ENCODE peak calls at places on chromosomes 2 and 18, in eight cellular contexts. H is effector CD4-positive, alpha-beta T cell; N is NCI-H1436; B is stimulated activated CD4-positive, alpha-beta T cell treated with anti-CD3 and anti-CD28 coated beads, Interleukin-1b, Interleukin-23, amount 100 ng/mL, for 48 hours; I is iris pigment epithelial cell; Q is tibial artery; Y is EL; S is prostate gland. O is an unnamed sample.

GRCh38 chr2:68709421-68709911 is 25.1 kb upstream of the ARHGAP25 start:
- DNase-seq in S (no peak), B (no peak), N (peak), Y (peak), H (no peak), I (peak), Q (no peak), O (peak)

GRCh38 chr2:188970201-188970600 is 4.0 kb upstream of the COL3A1 start:
- DNase-seq in I (no peak), Y (no peak), B (no peak), S (no peak), N (no peak), H (no peak), Q (no peak), O (no peak)

GRCh38 chr2:236656166-236656565 is 86.5 kb downstream of the ACKR3 start:
- DNase-seq in Y (no peak), H (no peak), B (no peak), I (no peak), S (no peak), Q (no peak), N (no peak), O (no peak)

GRCh38 chr18:62282188-62282629 is 42.9 kb upstream of the TNFRSF11A start:
- DNase-seq in Y (peak), I (peak), S (no peak), N (no peak), H (no peak), B (peak), Q (no peak), O (peak)

GRCh38 chr2:154706660-154707059 is 8.2 kb downstream of the KCNJ3 start:
- DNase-seq in N (no peak), I (no peak), Y (no peak), S (no peak), Q (no peak), B (no peak), H (no peak), O (no peak)

GRCh38 chr2:173159794-173160463 is 84.3 kb downstream of the MAP3K20 start:
- DNase-seq in B (no peak), Q (peak), S (peak), H (no peak), N (peak), I (peak), Y (peak), O (peak)

GRCh38 chr2:238379096-238379810 is 47.5 kb upstream of the ASB1 start:
- DNase-seq in I (peak), B (peak), S (no peak), N (no peak), Y (peak), H (no peak), Q (no peak), O (no peak)

GRCh38 chr2:85907671-85908157 is 18.9 kb upstream of the ST3GAL5 start:
- DNase-seq in Y (peak), Q (no peak), B (no peak), I (no peak), H (no peak), S (peak), N (no peak), O (no peak)

GRCh38 chr18:78837766-78838165 is 141.9 kb upstream of the SALL3 start:
- DNase-seq in B (no peak), H (no peak), Y (no peak), N (no peak), I (no peak), Q (no peak), S (no peak), O (no peak)

GRCh38 chr2:6103949-6104348 is 411.8 kb downstream of the SOX11 start:
- DNase-seq in B (no peak), S (no peak), N (peak), I (no peak), Q (no peak), H (no peak), Y (no peak), O (no peak)

GRCh38 chr2:236988690-236989639 is 96.7 kb upstream of the COPS8 start:
- DNase-seq in Q (peak), I (peak), B (no peak), Y (no peak), N (no peak), H (no peak), S (no peak), O (no peak)

GRCh38 chr2:137770161-137770560 is 194.1 kb upstream of the HNMT start:
- DNase-seq in I (no peak), Y (no peak), N (no peak), S (no peak), Q (no peak), B (no peak), H (no peak), O (no peak)

GRCh38 chr2:242031481-242032019 is 162.0 kb downstream of the RTP5 start:
- DNase-seq in B (peak), S (no peak), Y (peak), N (no peak), H (peak), I (peak), Q (peak), O (peak)

GRCh38 chr2:182064024-182064880 is 78.6 kb downstream of the PPP1R1C start:
- DNase-seq in I (no peak), H (no peak), B (no peak), N (no peak), Y (no peak), S (no peak), Q (no peak), O (peak)

GRCh38 chr2:210309546-210310233 is 5.3 kb downstream of the MYL1 start:
- DNase-seq in N (no peak), S (no peak), Y (no peak), B (no peak), Q (no peak), H (no peak), I (no peak), O (no peak)

GRCh38 chr2:112712903-112713584 is 7.8 kb upstream of the NT5DC4 start:
- DNase-seq in I (peak), B (peak), S (no peak), N (no peak), Q (no peak), Y (peak), H (no peak), O (peak)

GRCh38 chr2:127188797-127189196 is 31.3 kb downstream of the CYP27C1 start:
- DNase-seq in S (no peak), H (no peak), N (no peak), I (no peak), B (no peak), Y (no peak), Q (no peak), O (no peak)

GRCh38 chr2:36707050-36707449 is 10.5 kb downstream of the VIT start:
- DNase-seq in N (no peak), B (no peak), I (peak), Q (no peak), H (no peak), Y (peak), S (no peak), O (peak)

GRCh38 chr18:25136416-25137132 is 215.4 kb downstream of the ZNF521 start:
- DNase-seq in N (no peak), S (no peak), I (peak), H (no peak), Q (no peak), B (no peak), Y (peak), O (no peak)

GRCh38 chr18:10588975-10589374 is 63.1 kb downstream of the NAPG start:
- DNase-seq in Y (no peak), I (no peak), Q (no peak), B (no peak), N (no peak), S (no peak), H (no peak), O (no peak)

GRCh38 chr2:66555511-66556324 is 120.8 kb downstream of the MEIS1 start:
- DNase-seq in S (no peak), Q (no peak), I (no peak), Y (no peak), N (no peak), B (no peak), H (no peak), O (no peak)

GRCh38 chr18:22074343-22075070 is 94.9 kb upstream of the GATA6 start:
- DNase-seq in I (no peak), S (no peak), B (no peak), Q (peak), Y (no peak), N (no peak), H (no peak), O (no peak)

GRCh38 chr2:158970522-158970855 is 2.0 kb downstream of the TANC1 start:
- DNase-seq in H (no peak), B (no peak), Q (no peak), N (no peak), I (no peak), S (no peak), Y (no peak), O (no peak)

GRCh38 chr18:55998071-55998522 is 410.1 kb upstream of the TCF4 start:
- DNase-seq in H (no peak), N (no peak), I (peak), Y (peak), S (peak), Q (no peak), B (no peak), O (peak)

GRCh38 chr2:144181006-144181405 is 338.9 kb downstream of the ZEB2 start:
- DNase-seq in S (no peak), B (no peak), I (peak), N (no peak), H (no peak), Y (no peak), Q (no peak), O (no peak)

GRCh38 chr2:46460241-46460921 is 19.0 kb upstream of the TMEM247 start:
- DNase-seq in N (no peak), S (no peak), Q (no peak), B (no peak), Y (no peak), I (no peak), H (no peak), O (peak)

GRCh38 chr18:66393463-66393862 is 210.4 kb downstream of the CDH19 start:
- DNase-seq in N (no peak), H (no peak), Y (no peak), Q (no peak), B (no peak), S (no peak), I (no peak), O (no peak)

GRCh38 chr2:105977212-105977611 is 216.9 kb downstream of the UXS1 start:
- DNase-seq in I (peak), S (no peak), H (no peak), N (no peak), B (peak), Q (no peak), Y (peak), O (peak)

GRCh38 chr2:65343381-65343780 is 89.0 kb downstream of the SPRED2 start:
- DNase-seq in N (no peak), S (no peak), I (no peak), B (no peak), Y (no peak), H (no peak), Q (no peak), O (peak)

GRCh38 chr2:17976871-17977746 is 98.6 kb downstream of the KCNS3 start:
- DNase-seq in B (no peak), H (no peak), Y (peak), I (peak), Q (peak), S (no peak), N (no peak), O (peak)

GRCh38 chr18:72843743-72844142 is 24.0 kb downstream of the NETO1 start:
- DNase-seq in I (no peak), H (no peak), N (no peak), B (no peak), Q (no peak), Y (no peak), S (no peak), O (no peak)

GRCh38 chr2:213317929-213318328 is 33.7 kb downstream of the SPAG16 start:
- DNase-seq in B (no peak), S (no peak), Y (peak), H (no peak), N (no peak), Q (no peak), I (peak), O (peak)

GRCh38 chr2:224775638-224776037 is 59.5 kb upstream of the CCDC195 start:
- DNase-seq in B (no peak), Y (no peak), H (no peak), N (no peak), Q (no peak), I (no peak), S (no peak), O (no peak)

GRCh38 chr2:202171246-202171833 is 67.1 kb downstream of the SUMO1 start:
- DNase-seq in B (peak), I (no peak), S (no peak), Q (no peak), N (no peak), H (no peak), Y (no peak), O (no peak)

GRCh38 chr18:5879479-5879882 is 15.8 kb downstream of the TMEM200C start:
- DNase-seq in Y (peak), H (no peak), B (no peak), S (no peak), I (peak), N (no peak), Q (no peak), O (peak)

O was measured in RPMI7951.